ENCODE peak calls at places on chromosomes 3 and 15, in five cellular contexts. Q, V, I, D and H are unnamed samples.

GRCh38 chr3:72797773-72798543 is 50.3 kb downstream of the SHQ1 start:
- DNase-seq in V (peak), D (peak), I (no peak), Q (no peak), H (peak)

GRCh38 chr3:189947068-189947467 is 173.6 kb downstream of the P3H2 start:
- DNase-seq in Q (no peak), I (no peak), D (no peak), V (no peak), H (no peak)

GRCh38 chr3:106617276-106617675 is 748.5 kb upstream of the CBLB start:
- DNase-seq in Q (no peak), I (no peak), D (no peak), V (no peak), H (no peak)

GRCh38 chr3:152430223-152431002 is 161.7 kb downstream of the MBNL1 start:
- DNase-seq in Q (no peak), I (no peak), D (no peak), V (no peak), H (no peak)

GRCh38 chr3:196620228-196620627 is 19.3 kb upstream of the NRROS start:
- DNase-seq in I (no peak), V (peak), Q (no peak), D (peak), H (peak)

GRCh38 chr3:135271562-135272290 is 476.7 kb downstream of the EPHB1 start:
- DNase-seq in D (no peak), Q (no peak), V (no peak), I (no peak), H (peak)

GRCh38 chr15:63284379-63284778 is 7.0 kb downstream of the APH1B start:
- DNase-seq in I (no peak), V (no peak), D (no peak), Q (no peak), H (no peak)

GRCh38 chr3:151356791-151357460 is 27.6 kb upstream of the P2RY13 start:
- DNase-seq in Q (no peak), I (no peak), D (no peak), V (peak), H (no peak)

GRCh38 chr15:65223996-65224395 is 12.7 kb upstream of the CILP start:
- DNase-seq in V (no peak), D (no peak), Q (no peak), I (no peak), H (no peak)